ENCODE peak calls at places on chromosomes 1 and 21, in five cellular contexts. R is PC-9, T is uterus, V is left ventricle myocardium inferior, H is thoracic aorta. S is an unnamed sample. For H3K4me1, the result is how much of the 10 kb centered on the place peaks cover.

GRCh38 chr1:36268981-36269380 is 37.2 kb upstream of the SH3D21 start:
- DNase-seq in R (no peak), T (no peak), V (no peak), H (no peak), S (no peak)

GRCh38 chr1:37485902-37486679 is 11.7 kb downstream of the ZC3H12A start:
- DNase-seq in R (no peak), T (no peak), V (no peak), H (no peak), S (no peak)

GRCh38 chr1:246987083-246987690 is 20.7 kb downstream of the ZNF695 start:
- DNase-seq in R (no peak), T (no peak), V (no peak), H (no peak), S (no peak)

GRCh38 chr1:101314244-101314643 is 77.4 kb downstream of the S1PR1 start:
- DNase-seq in R (no peak), T (no peak), V (no peak), H (no peak), S (no peak)

GRCh38 chr1:7902478-7903084 is 38.1 kb downstream of the TNFRSF9 start:
- DNase-seq in R (peak), T (peak), V (peak), H (no peak), S (peak)

GRCh38 chr21:43276811-43277210 is 108.0 kb downstream of the CRYAA start:
- DNase-seq in R (no peak), T (no peak), V (peak), H (no peak), S (no peak)

GRCh38 chr1:155277896-155278688 is 829 bp downstream of the HCN3 start:
- DNase-seq in R (peak), T (peak), V (peak), H (no peak), S (peak)

GRCh38 chr1:7390604-7391000 is 380.5 kb upstream of the VAMP3 start:
- DNase-seq in R (no peak), T (no peak), V (no peak), H (no peak), S (no peak)

GRCh38 chr21:33396966-33397365 is 6.2 kb upstream of the IFNGR2 start:
- DNase-seq in R (no peak), T (no peak), V (peak), H (no peak), S (no peak)

GRCh38 chr1:234963904-234964702 is 164.5 kb downstream of the TOMM20 start:
- DNase-seq in R (peak), T (no peak), V (peak), H (no peak), S (no peak)

GRCh38 chr21:27425574-27425973 is 458.7 kb upstream of the ADAMTS5 start:
- DNase-seq in R (no peak), T (peak), V (no peak), H (no peak), S (no peak)

GRCh38 chr1:236757640-236758039 is 37.5 kb upstream of the MTR start:
- DNase-seq in R (no peak), T (no peak), V (no peak), H (no peak), S (no peak)

GRCh38 chr1:33261344-33261743 is 5.1 kb downstream of the ZNF362 start:
- DNase-seq in R (no peak), T (no peak), V (no peak), H (no peak), S (no peak)

GRCh38 chr1:63775418-63776127 is 1.8 kb downstream of the ROR1 start:
- DNase-seq in R (peak), T (no peak), V (no peak), H (no peak), S (no peak)

GRCh38 chr1:1092149-1092855 is 18.2 kb upstream of the RNF223 start:
- DNase-seq in R (no peak), T (no peak), V (peak), H (no peak), S (peak)

GRCh38 chr1:183548136-183548535 is 42.1 kb downstream of the NCF2 start:
- DNase-seq in R (no peak), T (no peak), V (no peak), H (no peak), S (no peak)

GRCh38 chr1:161069731-161070270 is at the start of gene ARHGAP30:
- DNase-seq in R (no peak), T (peak), V (peak), H (no peak), S (peak)

GRCh38 chr1:226788965-226789364 is 49.9 kb upstream of the ITPKB start:
- DNase-seq in R (no peak), T (no peak), V (no peak), H (no peak), S (no peak)

GRCh38 chr1:97820470-97821188 is 100.2 kb downstream of the DPYD start:
- DNase-seq in R (peak), T (no peak), V (no peak), H (no peak), S (no peak)

GRCh38 chr1:109620396-109620817 is 770 bp downstream of the AMPD2 start:
- DNase-seq in R (peak), T (peak), V (no peak), H (no peak), S (no peak)

GRCh38 chr1:109621402-109622101 is 1.9 kb downstream of the AMPD2 start:
- DNase-seq in R (peak), T (no peak), V (no peak), H (no peak), S (no peak)

GRCh38 chr1:109619655-109620395 is at the start of gene AMPD2:
- DNase-seq in R (peak), T (peak), V (peak), H (no peak), S (peak)

GRCh38 chr1:109622103-109622892 is 2.7 kb downstream of the AMPD2 start:
- DNase-seq in R (peak), T (no peak), V (no peak), H (no peak), S (no peak)

GRCh38 chr1:109620890-109621289 is 1.3 kb downstream of the AMPD2 start:
- DNase-seq in R (peak), T (peak), V (peak), H (peak), S (peak)
- H3K4me1 ChIP-seq in R (under half), T (under half), V (half or more), H (under half), S (half or more)

GRCh38 chr1:205729945-205730610 is 19.9 kb downstream of the NUCKS1 start:
- DNase-seq in R (no peak), T (no peak), V (no peak), H (no peak), S (no peak)

GRCh38 chr1:205735218-205735617 is 14.8 kb downstream of the NUCKS1 start:
- DNase-seq in R (no peak), T (no peak), V (no peak), H (no peak), S (no peak)

GRCh38 chr1:205739348-205740160 is 10.4 kb downstream of the NUCKS1 start:
- DNase-seq in R (no peak), T (no peak), V (no peak), H (no peak), S (no peak)

DNA sequence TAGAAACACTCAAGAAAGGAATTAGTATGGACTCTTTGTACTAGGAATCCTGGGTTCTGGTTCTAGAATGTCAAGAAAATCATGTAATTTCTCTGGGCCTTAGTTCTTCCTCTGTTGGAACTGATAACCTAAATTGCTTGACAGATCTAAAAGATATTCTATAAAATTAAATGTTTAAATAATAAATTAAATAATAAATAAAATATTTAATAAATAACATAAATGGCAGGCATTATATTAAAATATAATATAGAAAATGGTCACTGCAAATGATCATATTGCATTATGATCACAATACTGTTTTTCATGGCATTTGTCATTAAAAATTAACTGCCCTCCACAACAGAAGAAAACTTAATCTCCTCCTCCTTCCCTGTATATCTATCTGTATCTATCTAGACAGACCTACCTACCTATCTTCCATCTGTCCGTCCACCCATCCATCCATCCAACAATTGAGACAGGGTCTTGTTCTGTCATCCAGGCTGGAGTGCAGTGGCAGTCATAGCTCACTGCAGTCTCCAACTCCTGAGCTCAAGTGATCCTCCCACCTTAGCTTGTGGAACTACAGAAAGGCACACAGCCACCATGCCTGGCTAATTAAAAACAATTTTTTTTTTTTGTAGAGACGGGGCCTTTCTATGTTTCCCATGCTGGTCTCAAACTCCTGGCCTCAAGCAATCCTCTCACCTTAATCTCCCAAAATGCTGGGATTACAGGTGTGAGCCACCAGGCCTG is 16.4 kb downstream of the NUCKS1 start:
- DNase-seq in R (no peak), T (no peak), V (no peak), H (no peak), S (no peak)
- H3K27ac ChIP-seq in R (peak), T (no peak), V (no peak), H (no peak), S (no peak)

DNA sequence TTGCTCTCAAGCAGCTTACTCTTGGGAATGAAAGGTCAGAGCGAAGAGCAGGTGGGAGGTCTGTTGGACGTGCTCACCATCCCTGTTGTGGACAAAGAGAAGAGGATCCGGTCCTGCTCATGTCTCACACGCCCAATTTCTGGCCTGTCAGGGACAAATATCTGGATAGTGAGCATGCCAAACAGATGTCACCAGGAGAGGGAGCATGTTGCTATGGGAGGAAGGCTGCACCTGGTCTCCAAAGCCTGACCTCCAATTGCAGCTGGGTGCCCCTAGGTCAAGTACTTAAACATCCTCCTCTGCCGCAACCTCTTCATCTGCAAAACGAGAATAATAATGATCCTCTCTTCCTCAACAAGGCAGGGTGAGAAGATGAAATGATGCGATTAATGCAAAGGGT is 53.4 kb downstream of the DMRTA2 start:
- DNase-seq in R (no peak), T (no peak), V (no peak), H (no peak), S (no peak)
- TF ChIP-seq CTCF in R (no peak), T (no peak), V (no peak), H (no peak), S (no peak)

DNA sequence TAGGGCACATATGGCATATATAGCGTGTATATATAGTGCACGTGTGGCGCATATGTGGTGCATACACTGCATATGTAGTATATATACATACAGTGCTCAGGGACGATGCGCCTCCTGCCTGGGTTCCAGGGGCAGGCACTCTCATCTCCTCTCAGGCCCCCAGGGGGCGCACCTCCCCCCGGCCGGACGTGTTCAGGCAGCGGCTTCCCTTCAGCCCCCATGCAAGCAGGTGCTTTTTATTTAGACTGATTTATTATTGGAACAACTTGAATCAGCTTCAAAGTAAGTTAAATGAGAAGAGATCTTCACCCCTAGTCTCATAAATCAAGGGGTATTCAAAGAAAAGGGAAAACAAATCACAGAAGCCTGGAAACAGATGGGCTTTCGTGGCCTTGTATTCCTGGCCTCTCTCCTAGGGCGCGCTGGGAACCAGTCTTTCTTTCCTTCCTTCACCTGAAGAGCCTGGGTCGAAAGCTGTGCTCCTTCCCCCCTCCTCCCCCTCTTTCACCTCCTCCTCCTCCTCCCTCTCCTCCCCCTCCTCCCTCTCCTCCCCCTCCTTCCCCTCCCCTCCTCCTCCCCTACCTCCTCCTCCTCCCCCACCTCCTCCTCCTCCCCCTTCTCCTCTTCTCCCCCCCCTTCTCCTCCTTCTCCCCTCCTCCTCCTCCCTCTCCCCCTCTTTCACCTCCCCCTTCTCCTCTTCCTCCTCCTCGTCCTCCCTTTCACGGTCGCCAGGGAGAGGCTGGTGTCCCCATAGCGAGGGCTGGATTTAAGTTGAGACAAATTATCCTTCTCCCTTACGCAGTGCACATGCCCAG is 64.7 kb downstream of the UBIAD1 start:
- DNase-seq in R (no peak), T (peak), V (peak), H (no peak), S (no peak)
- H3K4me1 ChIP-seq in R (under half), T (under half), V (under half), H (under half), S (under half)

S was measured in tibial artery.